ENCODE peak calls at places on chromosomes 11 and 22, in eight cellular contexts. S is midbrain; B is activated gamma-delta T cell; C is activated CD4-positive, alpha-beta memory T cell treated with anti-CD3 and anti-CD28 coated beads, Interleukin-2, amount 10 ng/mL, durations not matched to agents 7 days and 5 days; W is epithelial cell of esophagus; G is left cardiac atrium; V is fibroblast of the conjunctiva; I is T-helper 9 cell. K is an unnamed sample.

GRCh38 chr22:44407404-44408226 is 90.4 kb downstream of the RTL6 start:
- DNase-seq in C (no peak), B (no peak), W (no peak), V (no peak), G (no peak), I (no peak), S (no peak), K (no peak)

GRCh38 chr11:61959678-61960077 is 7.8 kb downstream of the FTH1 start:
- DNase-seq in G (no peak), I (no peak), V (no peak), C (no peak), W (no peak), S (no peak), B (no peak), K (no peak)

GRCh38 chr22:50270302-50271010 is at the start of gene MAPK11:
- DNase-seq in B (peak; percentile 56), G (peak; percentile 80), S (peak; percentile 32), I (peak; percentile 69), C (peak; percentile 80), W (peak; percentile 72), V (no peak), K (no peak)

GRCh38 chr22:32558681-32559355 is 84.2 kb downstream of the FBXO7 start:
- DNase-seq in C (no peak), W (peak; percentile 96), V (peak; percentile 92), S (no peak), G (peak; percentile 81), I (no peak), B (no peak), K (no peak)

GRCh38 chr22:24400037-24400725 is 27.2 kb upstream of the ADORA2A start:
- DNase-seq in B (no peak), C (no peak), W (no peak), I (no peak), S (no peak), V (no peak), G (no peak), K (no peak)

GRCh38 chr11:32109138-32109537 is 18.3 kb downstream of the RCN1 start:
- DNase-seq in W (peak; percentile 77), B (no peak), V (peak; percentile 16), G (no peak), I (no peak), S (no peak), C (no peak), K (no peak)

GRCh38 chr11:103515283-103515682 is 406.1 kb downstream of the DYNC2H1 start:
- DNase-seq in I (no peak), V (no peak), B (no peak), W (no peak), G (no peak), S (no peak), C (no peak), K (no peak)

GRCh38 chr11:17827006-17827405 is 92.4 kb downstream of the KCNC1 start:
- DNase-seq in V (no peak), G (no peak), I (no peak), W (peak; percentile 43), C (no peak), B (no peak), S (no peak), K (no peak)

GRCh38 chr22:49582171-49582570 is 245.5 kb downstream of the BRD1 start:
- DNase-seq in G (no peak), V (no peak), B (no peak), W (no peak), C (no peak), S (peak; percentile 87), I (no peak), K (no peak)

GRCh38 chr22:38423512-38424503 is 31.2 kb downstream of the KCNJ4 start:
- DNase-seq in B (no peak), S (no peak), V (no peak), I (no peak), G (no peak), C (no peak), W (peak; percentile 38), K (no peak)

K was measured in HFF-Myc.